ENCODE peak calls at places on chromosome 20, in ten cellular contexts. D is Karpas-422, P is fibroblast of lung, Q is IMR-90, R is astrocyte, K is keratinocyte, J is hepatocyte, O is endothelial cell of umbilical vein, S is mammary epithelial cell, B is DND-41. V is an unnamed sample.
A peak's percentile ranks its signal among the peaks of the same experiment; 100 is the strongest.

GRCh38 chr20:1844723-1845523 is 50.3 kb upstream of the SIRPA start:
- DNase-seq in D (peak; percentile 57), S (no peak), K (no peak), P (peak; percentile 55), B (no peak), Q (peak; percentile 92), R (peak; percentile 43), J (peak; percentile 80), O (peak; percentile 29), V (peak; percentile 5)

GRCh38 chr20:44720994-44721784 is 6.0 kb downstream of the CCN5 start:
- DNase-seq in K (no peak), O (peak; percentile 46), B (no peak), Q (peak; percentile 77), P (peak; percentile 91), J (no peak), S (peak; percentile 80), D (no peak), R (peak; percentile 88), V (no peak)

GRCh38 chr20:25496968-25497401 is 88.3 kb downstream of the NINL start:
- DNase-seq in K (peak; percentile 95), Q (peak; percentile 27), B (no peak), O (no peak), P (peak; percentile 49), J (no peak), S (peak; percentile 93), R (peak; percentile 31), D (no peak), V (no peak)

GRCh38 chr20:22315771-22316170 is 268.6 kb downstream of the FOXA2 start:
- DNase-seq in J (no peak), B (peak; percentile 10), D (no peak), Q (no peak), O (no peak), S (no peak), P (no peak), R (no peak), K (no peak), V (no peak)

GRCh38 chr20:35284267-35284991 is at the start of gene EIF6:
- DNase-seq in S (peak; percentile 85), B (peak; percentile 84), D (peak; percentile 95), Q (peak; percentile 87), K (peak; percentile 83), P (peak; percentile 90), O (peak; percentile 77), R (peak; percentile 85), J (peak; percentile 95), V (peak; percentile 90)

GRCh38 chr20:4090756-4091331 is 75.5 kb upstream of the RNF24 start:
- DNase-seq in J (peak; percentile 33), D (no peak), O (peak; percentile 48), Q (peak; percentile 95), K (no peak), P (peak; percentile 80), B (peak; percentile 4), R (peak; percentile 77), S (peak; percentile 61), V (no peak)

GRCh38 chr20:40442181-40442963 is 246.7 kb downstream of the MAFB start:
- DNase-seq in P (no peak), Q (no peak), J (no peak), S (no peak), D (no peak), O (no peak), K (no peak), B (no peak), R (no peak), V (no peak)

GRCh38 chr20:32429745-32430360 is 71.7 kb downstream of the ASXL1 start:
- DNase-seq in K (no peak), P (no peak), Q (no peak), J (no peak), D (no peak), O (no peak), S (no peak), B (no peak), R (no peak), V (no peak)

GRCh38 chr20:24616258-24617079 is 147.0 kb downstream of the SYNDIG1 start:
- DNase-seq in O (no peak), S (no peak), D (no peak), K (no peak), P (no peak), R (no peak), Q (no peak), J (no peak), B (no peak), V (no peak)

GRCh38 chr20:36866681-36867485 is 9.1 kb upstream of the TLDC2 start:
- DNase-seq in P (peak; percentile 82), D (no peak), Q (peak; percentile 64), J (no peak), S (no peak), K (no peak), O (no peak), R (peak; percentile 77), B (no peak), V (peak; percentile 37)

GRCh38 chr20:44032583-44033138 is 118.0 kb downstream of the TOX2 start:
- DNase-seq in Q (no peak), P (no peak), R (no peak), B (no peak), O (no peak), J (no peak), D (no peak), S (no peak), K (no peak), V (no peak)

GRCh38 chr20:4697874-4698221 is 23.9 kb upstream of the PRND start:
- DNase-seq in R (no peak), K (no peak), J (no peak), B (no peak), O (no peak), D (no peak), S (no peak), P (no peak), Q (no peak), V (no peak)

DNA sequence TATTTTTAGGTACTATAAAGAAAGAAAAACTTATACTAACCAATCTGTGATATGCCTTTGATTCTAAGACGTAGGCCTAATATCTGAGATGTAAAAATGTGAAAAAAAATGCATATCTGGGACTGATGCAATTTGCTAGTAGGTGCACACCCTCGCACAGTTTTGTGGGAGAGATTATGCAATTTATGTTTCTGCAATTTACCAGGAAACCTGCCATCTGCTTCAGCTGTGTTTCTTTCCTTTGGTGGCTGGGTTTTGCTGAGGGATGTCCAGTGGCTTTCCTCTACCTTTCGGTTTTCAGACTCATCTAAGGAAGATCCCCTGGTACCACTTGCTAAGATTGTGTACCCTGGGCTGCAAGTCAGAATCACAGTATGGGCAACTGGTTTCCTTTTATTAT is 186.9 kb downstream of the ZFP64 start:
- DNase-seq in Q (peak; percentile 72), S (no peak), B (no peak), P (peak; percentile 50), O (no peak), K (no peak), R (peak; percentile 34), J (no peak), D (no peak), V (no peak)
- H2AFZ ChIP-seq in Q (no peak overlapping the region), S (no peak overlapping the region), B (no peak overlapping the region), P (no peak overlapping the region), O (no peak overlapping the region), K (no peak overlapping the region), R (no peak overlapping the region), J (no peak overlapping the region), D (no peak overlapping the region), V (peak overlapping the region; percentile 57)

GRCh38 chr20:62350098-62350628 is 16.9 kb downstream of the LAMA5 start:
- DNase-seq in B (no peak), P (peak; percentile 47), S (peak; percentile 94), D (no peak), O (no peak), R (no peak), J (peak; percentile 83), K (peak; percentile 90), Q (no peak), V (no peak)
- H3K4me1 ChIP-seq in B (no peaks in the 10 kb centered on the region), P (peaks cover under 1% of the 10 kb centered on the region), S (peaks cover 50% of the 10 kb centered on the region), D (no peaks in the 10 kb centered on the region), O (peaks cover 1% of the 10 kb centered on the region), R (peaks cover 11% of the 10 kb centered on the region), J (peaks cover 31% of the 10 kb centered on the region), K (peaks cover 50% of the 10 kb centered on the region), Q (peaks cover under 1% of the 10 kb centered on the region), V (peaks cover 7% of the 10 kb centered on the region)

GRCh38 chr20:15823718-15824117 is 749.5 kb downstream of the KIF16B start:
- DNase-seq in S (no peak), R (no peak), K (no peak), B (no peak), O (no peak), P (no peak), J (no peak), Q (no peak), D (no peak), V (no peak)

GRCh38 chr20:15817351-15817750 is 755.9 kb downstream of the KIF16B start:
- DNase-seq in P (no peak), K (no peak), B (no peak), J (no peak), R (no peak), S (no peak), D (no peak), Q (no peak), O (no peak), V (no peak)

GRCh38 chr20:15814360-15814759 is 758.9 kb downstream of the KIF16B start:
- DNase-seq in Q (no peak), R (no peak), B (no peak), O (no peak), J (no peak), S (no peak), D (no peak), K (no peak), P (no peak), V (no peak)

GRCh38 chr20:15814903-15815302 is 758.3 kb downstream of the KIF16B start:
- DNase-seq in D (no peak), J (peak; percentile 4), B (no peak), K (no peak), Q (no peak), O (no peak), R (peak; percentile 6), P (peak; percentile 25), S (peak; percentile 57), V (no peak)

DNA sequence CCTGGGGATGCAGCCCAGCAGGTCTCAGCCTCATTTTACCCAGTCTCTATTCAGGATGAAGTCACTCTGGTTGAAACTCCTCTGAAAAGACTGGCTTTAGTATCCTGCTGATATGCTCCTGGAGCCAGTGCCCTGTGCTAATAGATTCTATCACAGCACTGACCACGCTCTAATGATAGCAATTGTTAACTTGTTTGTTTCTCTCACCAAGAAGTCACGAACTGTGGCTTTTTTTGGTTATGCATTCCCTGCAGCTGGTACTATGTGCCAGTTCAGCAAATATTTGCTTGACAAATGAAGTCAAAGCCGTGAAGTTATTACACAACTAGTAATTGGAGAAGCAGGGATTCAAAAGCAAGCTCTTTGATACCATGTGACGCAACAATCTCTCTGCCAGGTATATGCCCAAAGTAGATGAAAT is 754.6 kb downstream of the KIF16B start:
- DNase-seq in D (no peak), Q (no peak), S (peak; percentile 9), K (no peak), O (no peak), J (no peak), B (no peak), R (no peak), P (no peak), V (no peak)
- H3K4me2 ChIP-seq in D (no peak overlapping the region), Q (no peak overlapping the region), S (no peak overlapping the region), K (no peak overlapping the region), O (no peak overlapping the region), J (peak overlapping the region; percentile 9), B (no peak overlapping the region), R (no peak overlapping the region), P (no peak overlapping the region), V (no peak overlapping the region)

DNA sequence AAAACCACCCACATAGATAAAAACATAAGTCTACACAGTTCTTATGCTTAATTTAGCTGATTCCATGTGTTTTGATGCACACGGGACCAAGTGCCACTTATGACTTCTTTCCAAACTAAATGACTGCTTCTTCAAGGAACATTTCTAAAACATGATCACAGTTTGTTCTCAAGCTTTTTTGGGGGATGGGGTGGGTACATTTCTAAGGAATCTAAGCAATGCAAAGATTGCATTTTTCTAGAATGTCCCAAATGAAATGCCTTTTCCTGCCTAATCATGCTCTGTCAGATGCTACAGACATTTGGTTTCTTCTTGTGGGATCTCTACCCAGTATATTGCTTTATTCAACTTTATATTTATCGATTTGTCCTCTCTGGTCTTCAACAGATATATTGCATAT is 496.8 kb upstream of the JAG1 start:
- DNase-seq in S (no peak), J (no peak), Q (peak; percentile 37), P (peak; percentile 52), B (no peak), O (no peak), R (peak; percentile 35), K (no peak), D (no peak), V (no peak)
- H2AFZ ChIP-seq in S (peak overlapping the region; percentile 39), J (no peak overlapping the region), Q (no peak overlapping the region), P (no peak overlapping the region), B (no peak overlapping the region), O (peak overlapping the region; percentile 24), R (no peak overlapping the region), K (no peak overlapping the region), D (no peak overlapping the region), V (no peak overlapping the region)